ENCODE peak calls at places on chromosome 14, in six cellular contexts. P, B, Y, C, D and Z are unnamed samples.

GRCh38 chr14:54589076-54589475 is 22.1 kb downstream of the SAMD4A start:
- DNase-seq in P (no peak), B (no peak), Y (no peak), C (no peak), D (no peak), Z (no peak)

GRCh38 chr14:105979446-105979845 is 453.1 kb downstream of the TMEM121 start:
- DNase-seq in P (no peak), B (no peak), Y (no peak), C (no peak), D (no peak), Z (no peak)

GRCh38 chr14:58866386-58866785 is 228.6 kb downstream of the DACT1 start:
- DNase-seq in P (no peak), B (no peak), Y (no peak), C (no peak), D (no peak), Z (no peak)

GRCh38 chr14:64698899-64699298 is 5.3 kb upstream of the PLEKHG3 start:
- DNase-seq in P (no peak), B (no peak), Y (no peak), C (no peak), D (no peak), Z (peak; percentile 39)

GRCh38 chr14:95023886-95024285 is 133.4 kb downstream of the DICER1 start:
- DNase-seq in P (peak; percentile 43), B (no peak), Y (no peak), C (peak; percentile 39), D (no peak), Z (no peak)

GRCh38 chr14:96260341-96260821 is 4.4 kb downstream of the BDKRB1 start:
- DNase-seq in P (no peak), B (no peak), Y (peak; percentile 82), C (no peak), D (no peak), Z (no peak)

GRCh38 chr14:98446508-98446907 is 825.5 kb downstream of the BCL11B start:
- DNase-seq in P (no peak), B (no peak), Y (no peak), C (no peak), D (no peak), Z (no peak)

GRCh38 chr14:101508196-101508947 is 52.9 kb upstream of the DIO3 start:
- DNase-seq in P (no peak), B (no peak), Y (no peak), C (no peak), D (peak; percentile 8), Z (no peak)

GRCh38 chr14:33986804-33987203 is 35.9 kb upstream of the EGLN3 start:
- DNase-seq in P (no peak), B (no peak), Y (no peak), C (no peak), D (no peak), Z (no peak)

GRCh38 chr14:75328575-75328974 is 49.9 kb downstream of the FOS start:
- DNase-seq in P (no peak), B (peak; percentile 9), Y (no peak), C (peak; percentile 24), D (no peak), Z (no peak)

GRCh38 chr14:54533100-54533499 is 23.4 kb downstream of the CGRRF1 start:
- DNase-seq in P (no peak), B (no peak), Y (no peak), C (no peak), D (no peak), Z (no peak)

GRCh38 chr14:92846162-92846897 is 52.2 kb downstream of the GOLGA5 start:
- DNase-seq in P (no peak), B (no peak), Y (peak; percentile 59), C (no peak), D (no peak), Z (no peak)

GRCh38 chr14:81435578-81436295 is 35.6 kb upstream of the STON2 start:
- DNase-seq in P (peak; percentile 75), B (peak; percentile 64), Y (peak; percentile 13), C (no peak), D (peak; percentile 75), Z (no peak)

GRCh38 chr14:50773632-50774541 is 57.1 kb downstream of the NIN start:
- DNase-seq in P (peak; percentile 54), B (peak; percentile 75), Y (peak; percentile 60), C (no peak), D (no peak), Z (no peak)